ENCODE peak calls at places on chromosomes 2 and 18, in seven cellular contexts. One of them, this sample, is unnamed.

GRCh38 chr18:10010611-10011015 is 96.8 kb downstream of the VAPA start:
- DNase-seq in NCI-H510A: no peak
- DNase-seq in CD4-positive, alpha-beta T cell: no peak
- DNase-seq in epithelial cell of prostate: no peak
- DNase-seq in AG08395: peak
- DNase-seq in uterus: peak
- DNase-seq in activated T-cell treated with anti-CD3 and anti-CD28 coated beads for 4 hours: no peak
- DNase-seq in this sample: peak

GRCh38 chr18:76495435-76496199 is 575 bp upstream of the ZNF516 start:
- DNase-seq in NCI-H510A: peak
- DNase-seq in activated T-cell treated with anti-CD3 and anti-CD28 coated beads for 4 hours: no peak
- DNase-seq in uterus: peak
- DNase-seq in AG08395: no peak
- DNase-seq in CD4-positive, alpha-beta T cell: no peak
- DNase-seq in epithelial cell of prostate: no peak
- DNase-seq in this sample: no peak

GRCh38 chr2:186693446-186693842 is 416 bp upstream of the FAM171B start:
- DNase-seq in NCI-H510A: no peak
- DNase-seq in uterus: no peak
- DNase-seq in CD4-positive, alpha-beta T cell: no peak
- DNase-seq in AG08395: no peak
- DNase-seq in epithelial cell of prostate: no peak
- DNase-seq in activated T-cell treated with anti-CD3 and anti-CD28 coated beads for 4 hours: no peak
- DNase-seq in this sample: no peak

GRCh38 chr2:137975280-137976271 is 11.3 kb downstream of the HNMT start:
- DNase-seq in AG08395: no peak
- DNase-seq in epithelial cell of prostate: peak
- DNase-seq in NCI-H510A: peak
- DNase-seq in activated T-cell treated with anti-CD3 and anti-CD28 coated beads for 4 hours: no peak
- DNase-seq in CD4-positive, alpha-beta T cell: no peak
- DNase-seq in uterus: no peak
- DNase-seq in this sample: no peak

GRCh38 chr2:206392118-206392517 is 51.2 kb upstream of the ADAM23 start:
- DNase-seq in NCI-H510A: no peak
- DNase-seq in CD4-positive, alpha-beta T cell: no peak
- DNase-seq in epithelial cell of prostate: no peak
- DNase-seq in activated T-cell treated with anti-CD3 and anti-CD28 coated beads for 4 hours: no peak
- DNase-seq in uterus: no peak
- DNase-seq in AG08395: peak
- DNase-seq in this sample: no peak

GRCh38 chr2:219442206-219443015 is 7.8 kb downstream of the SPEG start:
- DNase-seq in activated T-cell treated with anti-CD3 and anti-CD28 coated beads for 4 hours: no peak
- DNase-seq in AG08395: no peak
- DNase-seq in NCI-H510A: no peak
- DNase-seq in CD4-positive, alpha-beta T cell: no peak
- DNase-seq in epithelial cell of prostate: no peak
- DNase-seq in uterus: no peak
- DNase-seq in this sample: no peak

GRCh38 chr2:120693121-120693520 is 42.5 kb upstream of the GLI2 start:
- DNase-seq in uterus: no peak
- DNase-seq in epithelial cell of prostate: no peak
- DNase-seq in AG08395: peak
- DNase-seq in CD4-positive, alpha-beta T cell: no peak
- DNase-seq in NCI-H510A: no peak
- DNase-seq in activated T-cell treated with anti-CD3 and anti-CD28 coated beads for 4 hours: no peak
- DNase-seq in this sample: no peak

GRCh38 chr2:98800330-98801064 is 69.6 kb upstream of the MGAT4A start:
- DNase-seq in epithelial cell of prostate: no peak
- DNase-seq in NCI-H510A: no peak
- DNase-seq in AG08395: no peak
- DNase-seq in uterus: no peak
- DNase-seq in activated T-cell treated with anti-CD3 and anti-CD28 coated beads for 4 hours: no peak
- DNase-seq in CD4-positive, alpha-beta T cell: no peak
- DNase-seq in this sample: peak

GRCh38 chr2:46493241-46493970 is 14.0 kb downstream of the TMEM247 start:
- DNase-seq in epithelial cell of prostate: no peak
- DNase-seq in activated T-cell treated with anti-CD3 and anti-CD28 coated beads for 4 hours: no peak
- DNase-seq in AG08395: peak
- DNase-seq in uterus: no peak
- DNase-seq in CD4-positive, alpha-beta T cell: no peak
- DNase-seq in NCI-H510A: no peak
- DNase-seq in this sample: no peak

GRCh38 chr2:231795525-231796327 is 9.5 kb downstream of the COPS7B start:
- DNase-seq in epithelial cell of prostate: peak
- DNase-seq in NCI-H510A: peak
- DNase-seq in activated T-cell treated with anti-CD3 and anti-CD28 coated beads for 4 hours: no peak
- DNase-seq in CD4-positive, alpha-beta T cell: no peak
- DNase-seq in AG08395: peak
- DNase-seq in uterus: no peak
- DNase-seq in this sample: peak

GRCh38 chr2:95277246-95277906 is 3.1 kb downstream of the PROM2 start:
- DNase-seq in CD4-positive, alpha-beta T cell: no peak
- DNase-seq in AG08395: no peak
- DNase-seq in uterus: no peak
- DNase-seq in NCI-H510A: no peak
- DNase-seq in activated T-cell treated with anti-CD3 and anti-CD28 coated beads for 4 hours: no peak
- DNase-seq in epithelial cell of prostate: no peak
- DNase-seq in this sample: peak

GRCh38 chr2:73020657-73021370 is 50.7 kb downstream of the SFXN5 start:
- DNase-seq in activated T-cell treated with anti-CD3 and anti-CD28 coated beads for 4 hours: no peak
- DNase-seq in uterus: no peak
- DNase-seq in epithelial cell of prostate: no peak
- DNase-seq in NCI-H510A: no peak
- DNase-seq in CD4-positive, alpha-beta T cell: no peak
- DNase-seq in AG08395: peak
- DNase-seq in this sample: peak

GRCh38 chr2:152651834-152652233 is 65.4 kb downstream of the PRPF40A start:
- DNase-seq in epithelial cell of prostate: no peak
- DNase-seq in uterus: no peak
- DNase-seq in AG08395: no peak
- DNase-seq in activated T-cell treated with anti-CD3 and anti-CD28 coated beads for 4 hours: no peak
- DNase-seq in NCI-H510A: no peak
- DNase-seq in CD4-positive, alpha-beta T cell: no peak
- DNase-seq in this sample: no peak

GRCh38 chr2:61582191-61582590 is 44.0 kb upstream of the XPO1 start:
- DNase-seq in epithelial cell of prostate: no peak
- DNase-seq in AG08395: no peak
- DNase-seq in NCI-H510A: no peak
- DNase-seq in activated T-cell treated with anti-CD3 and anti-CD28 coated beads for 4 hours: no peak
- DNase-seq in uterus: no peak
- DNase-seq in CD4-positive, alpha-beta T cell: no peak
- DNase-seq in this sample: no peak

GRCh38 chr2:890791-891190 is 59.9 kb upstream of the SNTG2 start:
- DNase-seq in NCI-H510A: no peak
- DNase-seq in CD4-positive, alpha-beta T cell: no peak
- DNase-seq in uterus: no peak
- DNase-seq in activated T-cell treated with anti-CD3 and anti-CD28 coated beads for 4 hours: no peak
- DNase-seq in AG08395: peak
- DNase-seq in epithelial cell of prostate: no peak
- DNase-seq in this sample: no peak

GRCh38 chr2:109270758-109271305 is 141.8 kb downstream of the SH3RF3 start:
- DNase-seq in activated T-cell treated with anti-CD3 and anti-CD28 coated beads for 4 hours: no peak
- DNase-seq in CD4-positive, alpha-beta T cell: no peak
- DNase-seq in epithelial cell of prostate: no peak
- DNase-seq in NCI-H510A: peak
- DNase-seq in uterus: no peak
- DNase-seq in AG08395: no peak
- DNase-seq in this sample: no peak

GRCh38 chr2:5368263-5368662 is 323.9 kb upstream of the SOX11 start:
- DNase-seq in AG08395: no peak
- DNase-seq in uterus: no peak
- DNase-seq in epithelial cell of prostate: no peak
- DNase-seq in CD4-positive, alpha-beta T cell: no peak
- DNase-seq in NCI-H510A: no peak
- DNase-seq in activated T-cell treated with anti-CD3 and anti-CD28 coated beads for 4 hours: no peak
- DNase-seq in this sample: no peak

GRCh38 chr2:39068757-39069515 is 51.9 kb downstream of the SOS1 start:
- DNase-seq in epithelial cell of prostate: peak
- DNase-seq in uterus: no peak
- DNase-seq in activated T-cell treated with anti-CD3 and anti-CD28 coated beads for 4 hours: no peak
- DNase-seq in CD4-positive, alpha-beta T cell: no peak
- DNase-seq in AG08395: no peak
- DNase-seq in NCI-H510A: no peak
- DNase-seq in this sample: no peak

GRCh38 chr2:230914886-230915285 is 10.2 kb downstream of the GPR55 start:
- DNase-seq in uterus: no peak
- DNase-seq in NCI-H510A: no peak
- DNase-seq in epithelial cell of prostate: no peak
- DNase-seq in CD4-positive, alpha-beta T cell: no peak
- DNase-seq in AG08395: no peak
- DNase-seq in activated T-cell treated with anti-CD3 and anti-CD28 coated beads for 4 hours: no peak
- DNase-seq in this sample: no peak

GRCh38 chr18:64663086-64663485 is 514.2 kb upstream of the LINC00305 start:
- DNase-seq in NCI-H510A: no peak
- DNase-seq in AG08395: no peak
- DNase-seq in activated T-cell treated with anti-CD3 and anti-CD28 coated beads for 4 hours: no peak
- DNase-seq in epithelial cell of prostate: no peak
- DNase-seq in uterus: no peak
- DNase-seq in CD4-positive, alpha-beta T cell: no peak
- DNase-seq in this sample: no peak

GRCh38 chr18:23701544-23702064 is 12.4 kb downstream of the LAMA3 start:
- DNase-seq in epithelial cell of prostate: no peak
- DNase-seq in AG08395: no peak
- DNase-seq in NCI-H510A: no peak
- DNase-seq in activated T-cell treated with anti-CD3 and anti-CD28 coated beads for 4 hours: no peak
- DNase-seq in CD4-positive, alpha-beta T cell: no peak
- DNase-seq in uterus: no peak
- DNase-seq in this sample: no peak

GRCh38 chr2:221747289-221747972 is 175.3 kb upstream of the EPHA4 start:
- DNase-seq in AG08395: no peak
- DNase-seq in uterus: no peak
- DNase-seq in activated T-cell treated with anti-CD3 and anti-CD28 coated beads for 4 hours: no peak
- DNase-seq in CD4-positive, alpha-beta T cell: no peak
- DNase-seq in NCI-H510A: no peak
- DNase-seq in epithelial cell of prostate: no peak
- DNase-seq in this sample: no peak

GRCh38 chr2:136006658-136007057 is 21.2 kb upstream of the DARS1 start:
- DNase-seq in epithelial cell of prostate: no peak
- DNase-seq in NCI-H510A: no peak
- DNase-seq in CD4-positive, alpha-beta T cell: no peak
- DNase-seq in AG08395: no peak
- DNase-seq in uterus: no peak
- DNase-seq in activated T-cell treated with anti-CD3 and anti-CD28 coated beads for 4 hours: no peak
- DNase-seq in this sample: no peak

GRCh38 chr2:38277245-38278119 is 99.6 kb downstream of the ATL2 start:
- DNase-seq in activated T-cell treated with anti-CD3 and anti-CD28 coated beads for 4 hours: no peak
- DNase-seq in epithelial cell of prostate: no peak
- DNase-seq in uterus: no peak
- DNase-seq in NCI-H510A: no peak
- DNase-seq in AG08395: no peak
- DNase-seq in CD4-positive, alpha-beta T cell: no peak
- DNase-seq in this sample: no peak

GRCh38 chr2:20436716-20437470 is 10.0 kb upstream of the RHOB start:
- DNase-seq in NCI-H510A: no peak
- DNase-seq in activated T-cell treated with anti-CD3 and anti-CD28 coated beads for 4 hours: no peak
- DNase-seq in epithelial cell of prostate: no peak
- DNase-seq in CD4-positive, alpha-beta T cell: no peak
- DNase-seq in uterus: no peak
- DNase-seq in AG08395: no peak
- DNase-seq in this sample: no peak

GRCh38 chr2:127649100-127649611 is 3.2 kb downstream of the GPR17 start:
- DNase-seq in CD4-positive, alpha-beta T cell: no peak
- DNase-seq in NCI-H510A: no peak
- DNase-seq in activated T-cell treated with anti-CD3 and anti-CD28 coated beads for 4 hours: no peak
- DNase-seq in AG08395: no peak
- DNase-seq in uterus: no peak
- DNase-seq in epithelial cell of prostate: no peak
- DNase-seq in this sample: no peak

GRCh38 chr18:63844254-63844653 is 43.3 kb upstream of the SERPINB2 start:
- DNase-seq in AG08395: peak
- DNase-seq in epithelial cell of prostate: no peak
- DNase-seq in activated T-cell treated with anti-CD3 and anti-CD28 coated beads for 4 hours: no peak
- DNase-seq in CD4-positive, alpha-beta T cell: no peak
- DNase-seq in NCI-H510A: peak
- DNase-seq in uterus: no peak
- DNase-seq in this sample: no peak

GRCh38 chr18:37483221-37483971 is 82.2 kb downstream of the CELF4 start:
- DNase-seq in uterus: no peak
- DNase-seq in activated T-cell treated with anti-CD3 and anti-CD28 coated beads for 4 hours: no peak
- DNase-seq in NCI-H510A: no peak
- DNase-seq in epithelial cell of prostate: no peak
- DNase-seq in AG08395: peak
- DNase-seq in CD4-positive, alpha-beta T cell: no peak
- DNase-seq in this sample: no peak

GRCh38 chr2:66888791-66889631 is 454.1 kb downstream of the MEIS1 start:
- DNase-seq in CD4-positive, alpha-beta T cell: no peak
- DNase-seq in AG08395: peak
- DNase-seq in NCI-H510A: no peak
- DNase-seq in activated T-cell treated with anti-CD3 and anti-CD28 coated beads for 4 hours: no peak
- DNase-seq in uterus: peak
- DNase-seq in epithelial cell of prostate: peak
- DNase-seq in this sample: no peak

GRCh38 chr2:241689306-241689705 is 2.7 kb upstream of the DTYMK start:
- DNase-seq in uterus: no peak
- DNase-seq in AG08395: no peak
- DNase-seq in activated T-cell treated with anti-CD3 and anti-CD28 coated beads for 4 hours: no peak
- DNase-seq in CD4-positive, alpha-beta T cell: peak
- DNase-seq in NCI-H510A: no peak
- DNase-seq in epithelial cell of prostate: no peak
- DNase-seq in this sample: no peak

GRCh38 chr2:39547811-39548719 is 111.0 kb upstream of the MAP4K3 start:
- DNase-seq in activated T-cell treated with anti-CD3 and anti-CD28 coated beads for 4 hours: no peak
- DNase-seq in CD4-positive, alpha-beta T cell: no peak
- DNase-seq in AG08395: no peak
- DNase-seq in uterus: no peak
- DNase-seq in NCI-H510A: no peak
- DNase-seq in epithelial cell of prostate: peak
- DNase-seq in this sample: no peak